ENCODE peak calls at places on chromosomes 1 and 21, in ten cellular contexts. Q, K, B, J, A, O, N, G, H and P are unnamed samples.

GRCh38 chr1:113676524-113676923 is 82.8 kb downstream of the PHTF1 start:
- DNase-seq in N (no peak), O (no peak), Q (no peak), B (no peak), J (no peak), G (no peak), K (no peak), A (no peak), H (no peak), P (no peak)

GRCh38 chr1:232340448-232340847 is 289.5 kb downstream of the SIPA1L2 start:
- DNase-seq in A (no peak), J (no peak), B (no peak), G (no peak), N (no peak), Q (no peak), O (no peak), K (no peak), H (no peak), P (no peak)

GRCh38 chr1:61058477-61059245 is 23.7 kb upstream of the NFIA start:
- DNase-seq in J (no peak), O (no peak), G (no peak), A (no peak), H (no peak), N (no peak), B (peak), K (no peak), Q (no peak), P (no peak)

GRCh38 chr1:48061162-48062136 is 64.3 kb upstream of the TRABD2B start:
- DNase-seq in A (peak), G (peak), J (peak), B (peak), N (no peak), K (peak), O (no peak), H (peak), Q (no peak), P (no peak)

GRCh38 chr21:28444131-28444530 is 548.5 kb downstream of the LTN1 start:
- DNase-seq in B (peak), H (no peak), A (no peak), G (no peak), N (no peak), J (no peak), Q (no peak), K (no peak), O (no peak), P (no peak)

GRCh38 chr1:115056395-115056798 is 26.8 kb downstream of the TSHB start:
- DNase-seq in J (peak), K (no peak), H (no peak), B (peak), O (no peak), Q (peak), N (no peak), A (no peak), G (no peak), P (no peak)

GRCh38 chr1:51936531-51936930 is 54.0 kb downstream of the RAB3B start:
- DNase-seq in H (no peak), B (peak), A (no peak), K (no peak), G (no peak), J (no peak), N (no peak), Q (no peak), O (no peak), P (no peak)

GRCh38 chr1:217472915-217473314 is 158.0 kb downstream of the GPATCH2 start:
- DNase-seq in A (no peak), K (no peak), B (no peak), O (no peak), Q (no peak), J (no peak), H (no peak), G (no peak), N (no peak), P (no peak)

GRCh38 chr1:47682198-47682597 is 244.4 kb downstream of the FOXD2 start:
- DNase-seq in O (no peak), K (peak), N (no peak), H (peak), G (no peak), J (peak), Q (no peak), A (no peak), B (no peak), P (no peak)

GRCh38 chr1:57796609-57797008 is 372.7 kb upstream of the DAB1 start:
- DNase-seq in B (no peak), O (no peak), G (peak), Q (no peak), A (peak), H (no peak), N (no peak), K (peak), J (peak), P (no peak)

GRCh38 chr1:222127526-222128152 is 385.8 kb upstream of the DUSP10 start:
- DNase-seq in K (no peak), J (no peak), O (no peak), Q (no peak), H (no peak), B (peak), N (no peak), G (no peak), A (no peak), P (no peak)

GRCh38 chr1:197902131-197902453 is 338 bp upstream of the C1orf53 start:
- DNase-seq in K (no peak), O (no peak), G (no peak), B (no peak), A (no peak), Q (no peak), N (no peak), J (no peak), H (no peak), P (no peak)

GRCh38 chr1:208924011-208924410 is 659.5 kb upstream of the CAMK1G start:
- DNase-seq in O (no peak), B (no peak), K (no peak), J (no peak), Q (no peak), N (no peak), H (no peak), A (no peak), G (peak), P (no peak)

GRCh38 chr1:116179398-116179797 is 68.2 kb downstream of the MAB21L3 start:
- DNase-seq in H (no peak), Q (no peak), A (no peak), O (no peak), G (no peak), K (no peak), J (no peak), N (no peak), B (peak), P (no peak)

GRCh38 chr1:240797050-240797449 is 185.1 kb upstream of the GREM2 start:
- DNase-seq in A (no peak), Q (no peak), J (no peak), G (no peak), O (no peak), K (no peak), N (no peak), B (no peak), H (no peak), P (no peak)

GRCh38 chr1:236143104-236143948 is 987 bp downstream of the GPR137B start:
- DNase-seq in G (no peak), B (peak), O (no peak), Q (no peak), N (no peak), J (no peak), A (no peak), H (no peak), K (peak), P (no peak)

GRCh38 chr1:99737016-99737415 is 29.4 kb downstream of the FRRS1 start:
- DNase-seq in O (no peak), A (no peak), H (no peak), G (peak), B (peak), N (no peak), J (peak), Q (no peak), K (peak), P (no peak)

GRCh38 chr1:240998024-240998423 is 359.0 kb downstream of the RGS7 start:
- DNase-seq in O (no peak), G (no peak), K (no peak), N (no peak), B (no peak), H (no peak), J (no peak), Q (no peak), A (no peak), P (no peak)

GRCh38 chr1:31760422-31760900 is 3.7 kb downstream of the ADGRB2 start:
- DNase-seq in O (peak), K (peak), N (peak), G (no peak), Q (no peak), J (peak), A (no peak), B (no peak), H (no peak), P (no peak)

GRCh38 chr1:243580984-243581383 is 269.1 kb downstream of the AKT3 start:
- DNase-seq in J (no peak), K (no peak), B (no peak), G (no peak), Q (no peak), H (no peak), N (no peak), A (no peak), O (no peak), P (no peak)

GRCh38 chr1:5448486-5448885 is 543.7 kb downstream of the NPHP4 start:
- DNase-seq in H (peak), N (no peak), Q (no peak), K (peak), A (no peak), O (no peak), G (no peak), B (no peak), J (peak), P (no peak)

GRCh38 chr1:100523038-100523649 is 14.8 kb upstream of the GPR88 start:
- DNase-seq in J (no peak), A (no peak), G (peak), H (no peak), K (no peak), Q (no peak), O (no peak), B (no peak), N (no peak), P (no peak)

GRCh38 chr1:184387069-184387870 is 441 bp downstream of the C1orf21 start:
- DNase-seq in A (peak), J (peak), G (peak), K (peak), H (peak), O (peak), B (no peak), N (peak), Q (peak), P (no peak)

GRCh38 chr1:153271711-153272110 is 12.2 kb downstream of the LORICRIN start:
- DNase-seq in A (no peak), B (no peak), J (no peak), H (no peak), N (no peak), Q (no peak), O (no peak), G (no peak), K (no peak), P (no peak)

GRCh38 chr21:31927872-31928476 is 55.2 kb downstream of the HUNK start:
- DNase-seq in B (no peak), G (no peak), Q (no peak), O (no peak), H (no peak), J (no peak), K (no peak), N (no peak), A (no peak), P (no peak)

GRCh38 chr1:80155371-80155770 is 1148.8 kb upstream of the ADGRL4 start:
- DNase-seq in Q (no peak), N (no peak), O (no peak), G (no peak), B (no peak), K (peak), H (no peak), J (peak), A (peak), P (no peak)

GRCh38 chr1:156510709-156511108 is 10.1 kb upstream of the MEF2D start:
- DNase-seq in O (no peak), K (no peak), A (no peak), Q (peak), G (no peak), H (no peak), B (peak), N (peak), J (no peak), P (no peak)

GRCh38 chr1:109667452-109668122 is at the start of gene GSTM2:
- DNase-seq in H (peak), N (peak), K (peak), G (peak), J (peak), O (peak), B (peak), A (no peak), Q (peak), P (peak)

GRCh38 chr1:209756608-209757445 is 974 bp downstream of the TRAF3IP3 start:
- DNase-seq in K (no peak), G (peak), J (no peak), Q (no peak), N (no peak), H (no peak), A (no peak), O (peak), B (no peak), P (no peak)

GRCh38 chr1:50955116-50955515 is 5.0 kb downstream of the FAF1 start:
- DNase-seq in O (no peak), A (no peak), Q (no peak), H (no peak), N (no peak), J (no peak), G (no peak), B (no peak), K (no peak), P (no peak)

GRCh38 chr1:101846820-101847219 is 149.9 kb downstream of the OLFM3 start:
- DNase-seq in N (peak), Q (no peak), G (no peak), O (peak), J (peak), B (no peak), H (peak), A (no peak), K (peak), P (no peak)

GRCh38 chr1:150484431-150484830 is 2.8 kb upstream of the TARS2 start:
- DNase-seq in O (no peak), N (no peak), K (no peak), B (no peak), Q (no peak), J (no peak), G (no peak), H (no peak), A (no peak), P (no peak)

GRCh38 chr1:179953974-179954493 is 576 bp upstream of the CEP350 start:
- DNase-seq in Q (no peak), K (no peak), G (peak), A (no peak), H (peak), B (peak), O (no peak), N (no peak), J (no peak), P (no peak)

GRCh38 chr1:9275567-9276034 is 17.1 kb upstream of the SPSB1 start:
- DNase-seq in H (no peak), N (no peak), O (peak), K (no peak), A (peak), G (peak), J (no peak), Q (no peak), B (peak), P (no peak)

GRCh38 chr21:45146301-45146700 is 71.9 kb downstream of the ADARB1 start:
- DNase-seq in N (no peak), H (no peak), B (no peak), O (peak), A (no peak), G (no peak), K (peak), J (no peak), Q (no peak), P (no peak)

GRCh38 chr1:191022856-191023255 is 545.2 kb upstream of the BRINP3 start:
- DNase-seq in K (no peak), A (no peak), J (no peak), Q (no peak), O (no peak), G (no peak), H (no peak), B (no peak), N (no peak), P (no peak)

GRCh38 chr1:170664828-170665617 is 1.1 kb downstream of the PRRX1 start:
- DNase-seq in B (peak), Q (peak), N (peak), O (peak), K (peak), A (peak), G (peak), J (peak), H (no peak), P (no peak)

GRCh38 chr1:68165665-68166064 is 66.7 kb downstream of the WLS start:
- DNase-seq in G (no peak), N (no peak), K (no peak), O (no peak), Q (no peak), H (no peak), B (no peak), A (no peak), J (no peak), P (no peak)

GRCh38 chr1:33456302-33456886 is 16.1 kb upstream of the ZSCAN20 start:
- DNase-seq in A (no peak), O (no peak), J (no peak), Q (no peak), G (no peak), B (no peak), H (no peak), K (no peak), N (no peak), P (no peak)
- TF ChIP-seq CTCF in A (no peak), O (no peak), J (no peak), Q (no peak), G (no peak), B (no peak), H (no peak), K (no peak), N (no peak), P (no peak)

GRCh38 chr1:24470607-24471006 is 32.0 kb upstream of the RCAN3 start:
- DNase-seq in O (no peak), B (no peak), G (no peak), A (no peak), J (no peak), N (no peak), Q (no peak), K (no peak), H (no peak), P (no peak)
- TF ChIP-seq CTCF in O (no peak), B (no peak), G (no peak), A (no peak), J (no peak), N (no peak), Q (no peak), K (no peak), H (no peak), P (no peak)

DNA sequence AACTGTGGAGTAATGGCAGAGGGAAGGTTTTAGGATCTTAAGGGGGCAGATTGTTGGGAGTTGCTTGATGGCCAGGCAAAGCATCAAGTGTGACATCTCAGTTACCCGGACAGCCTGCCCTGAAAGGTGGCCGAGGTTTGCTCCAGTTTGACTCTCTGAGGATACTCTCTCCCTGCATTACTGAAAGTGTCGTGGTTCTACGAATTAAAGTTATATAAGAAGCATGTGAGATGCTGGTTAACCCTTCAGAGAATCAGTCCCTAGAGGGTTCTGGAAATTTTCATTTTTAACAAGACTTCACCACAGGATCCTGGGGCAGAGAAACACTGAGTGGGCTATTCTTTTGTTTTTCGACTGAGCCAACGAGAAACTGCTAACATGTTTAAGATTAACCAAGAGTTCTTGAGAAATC is 689 bp upstream of the ZNF644 start:
- DNase-seq in G (no peak), O (no peak), A (no peak), B (no peak), K (no peak), J (no peak), H (no peak), Q (no peak), N (no peak), P (no peak)
- TF ChIP-seq CTCF in G (no peak), O (no peak), A (no peak), B (no peak), K (no peak), J (no peak), H (no peak), Q (no peak), N (no peak), P (no peak)

DNA sequence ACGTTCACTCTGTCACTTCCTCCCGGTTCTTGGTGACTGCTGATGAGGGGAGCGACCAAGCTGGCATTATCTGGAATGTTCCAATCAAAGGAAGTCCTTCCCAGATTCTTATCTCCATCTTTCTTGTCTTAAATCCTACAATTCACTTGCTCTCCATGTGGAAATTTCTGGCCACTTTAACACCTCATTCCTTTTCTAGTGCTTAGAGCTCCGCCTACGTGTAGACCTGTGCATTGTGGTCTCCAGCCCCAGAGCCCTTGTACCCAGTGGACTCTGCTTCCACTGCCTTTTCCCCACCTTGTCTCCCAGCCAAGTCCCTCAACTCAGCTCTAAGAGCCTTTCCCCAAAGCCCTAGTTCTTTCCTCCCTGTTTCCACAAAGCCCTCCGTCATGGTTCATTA is 12.2 kb upstream of the KLHDC7A start:
- DNase-seq in O (no peak), J (no peak), Q (no peak), K (peak), N (no peak), H (no peak), B (no peak), G (no peak), A (no peak), P (no peak)
- TF ChIP-seq CTCF in O (no peak), J (peak), Q (no peak), K (peak), N (no peak), H (peak), B (no peak), G (no peak), A (no peak), P (no peak)

GRCh38 chr1:234920843-234921140 is 207.8 kb downstream of the TOMM20 start:
- DNase-seq in G (no peak), Q (no peak), J (no peak), O (no peak), K (no peak), N (no peak), A (no peak), B (no peak), H (no peak), P (no peak)
- TF ChIP-seq CTCF in G (no peak), Q (no peak), J (no peak), O (no peak), K (no peak), N (no peak), A (no peak), B (no peak), H (no peak), P (no peak)

GRCh38 chr21:33658919-33659318 is 16.6 kb downstream of the ITSN1 start:
- DNase-seq in K (no peak), Q (no peak), A (no peak), N (no peak), H (no peak), G (no peak), B (no peak), J (no peak), O (no peak), P (no peak)

GRCh38 chr21:33654412-33654811 is 12.1 kb downstream of the ITSN1 start:
- DNase-seq in J (no peak), H (no peak), N (no peak), O (no peak), K (peak), G (no peak), Q (no peak), B (no peak), A (no peak), P (no peak)

GRCh38 chr21:33657124-33657842 is 15.0 kb downstream of the ITSN1 start:
- DNase-seq in K (peak), B (peak), A (no peak), J (no peak), G (no peak), Q (no peak), O (no peak), N (no peak), H (no peak), P (no peak)

GRCh38 chr21:33651965-33652680 is 9.8 kb downstream of the ITSN1 start:
- DNase-seq in K (peak), J (no peak), B (no peak), A (no peak), G (no peak), N (no peak), O (no peak), Q (no peak), H (no peak), P (no peak)

DNA sequence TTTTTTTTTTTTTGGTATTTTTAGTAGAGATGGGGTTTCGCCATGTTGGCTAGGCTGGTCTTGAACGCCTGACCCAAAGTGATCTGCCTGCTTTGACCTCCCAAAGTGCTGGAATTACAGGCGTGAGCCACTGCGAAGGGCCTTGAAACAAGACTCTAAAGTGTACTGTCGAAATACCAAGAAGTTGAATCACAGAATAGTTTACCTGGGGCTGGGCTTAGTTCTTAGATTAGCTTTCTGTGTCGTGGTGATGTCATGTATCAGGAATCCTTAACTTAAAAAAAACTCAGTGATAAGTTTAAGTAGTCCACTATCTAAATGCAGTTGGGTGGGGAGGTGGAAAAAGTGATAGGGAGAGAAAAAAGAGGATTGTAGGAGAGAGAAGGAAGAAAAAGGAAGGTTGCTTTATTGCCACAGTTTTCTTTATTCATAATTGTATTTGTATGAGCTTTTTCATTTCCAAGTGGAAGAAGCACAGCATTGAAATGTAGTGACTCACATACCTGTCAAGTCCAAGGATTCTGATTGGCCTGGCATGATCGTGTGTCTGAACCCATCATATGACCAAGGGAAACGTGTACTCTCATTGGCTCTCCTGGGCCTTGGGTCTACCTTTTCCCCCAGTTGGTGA is 13.4 kb downstream of the ITSN1 start:
- DNase-seq in B (peak), N (no peak), Q (no peak), O (no peak), A (peak), J (peak), H (no peak), G (no peak), K (peak), P (no peak)
- TF ChIP-seq CTCF in B (no peak), N (no peak), Q (no peak), O (no peak), A (no peak), J (no peak), H (no peak), G (no peak), K (no peak), P (no peak)